ENCODE peak calls at places on chromosomes 4 and X, in four cellular contexts. W is HEK293T, R is K562, Q is HepG2. G is an unnamed sample.

GRCh38 chr4:26248647-26249046 is 72.2 kb upstream of the RBPJ start:
- DNase-seq in Q (no peak), W (no peak), R (no peak), G (no peak)

GRCh38 chr4:169650227-169650936 is 30.0 kb downstream of the CLCN3 start:
- DNase-seq in W (no peak), Q (no peak), R (no peak), G (no peak)

GRCh38 chr4:158999849-159000248 is 103.0 kb upstream of the RAPGEF2 start:
- DNase-seq in Q (no peak), W (no peak), R (no peak), G (no peak)

GRCh38 chr4:82519776-82520175 is 42.0 kb downstream of the TMEM150C start:
- DNase-seq in Q (no peak), R (no peak), W (no peak), G (no peak)

GRCh38 chr4:52911684-52912294 is 49.7 kb downstream of the RASL11B start:
- DNase-seq in W (peak), R (peak), Q (peak), G (peak)

GRCh38 chrX:2627272-2627867 is 63.7 kb upstream of the CD99 start:
- DNase-seq in R (peak), W (peak), Q (peak), G (peak)

GRCh38 chrX:123731258-123731986 is 1.4 kb downstream of the THOC2 start:
- DNase-seq in W (peak), Q (no peak), R (peak), G (no peak)

GRCh38 chrX:110944323-110944761 is 148.7 kb upstream of the CHRDL1 start:
- DNase-seq in Q (no peak), R (no peak), W (no peak), G (peak)

GRCh38 chr4:106343865-106344264 is 24.7 kb downstream of the GIMD1 start:
- DNase-seq in W (no peak), Q (no peak), R (no peak), G (no peak)

GRCh38 chr4:8029689-8030088 is 90.0 kb upstream of the AFAP1 start:
- DNase-seq in Q (no peak), W (no peak), R (no peak), G (no peak)

GRCh38 chrX:18424482-18425198 is 768 bp upstream of the CDKL5 start:
- DNase-seq in R (no peak), Q (no peak), W (peak), G (peak)

GRCh38 chr4:52780206-52780605 is 29.0 kb upstream of the ERVMER34-1 start:
- DNase-seq in W (no peak), R (no peak), Q (no peak), G (no peak)

GRCh38 chrX:54922547-54922946 is 1.9 kb downstream of the TRO start:
- DNase-seq in Q (no peak), W (no peak), R (no peak), G (no peak)

GRCh38 chr4:186693159-186693815 is 30.4 kb downstream of the FAT1 start:
- DNase-seq in W (no peak), R (peak), Q (no peak), G (no peak)

GRCh38 chrX:154378059-154378798 is 866 bp upstream of the EMD start:
- DNase-seq in W (no peak), Q (no peak), R (peak), G (peak)

GRCh38 chrX:102599950-102600579 is 750 bp downstream of the ARMCX5 start:
- DNase-seq in Q (no peak), W (no peak), R (peak), G (no peak)

GRCh38 chr4:125750827-125751466 is 436.2 kb downstream of the FAT4 start:
- DNase-seq in R (no peak), W (peak), Q (peak), G (no peak)
- TF ChIP-seq ELF4 in R (no peak), W (no peak), Q (no peak), G (no peak)

GRCh38 chr4:153342751-153343552 is 1.5 kb upstream of the MND1 start:
- DNase-seq in R (no peak), Q (no peak), W (no peak), G (no peak)

GRCh38 chr4:153337686-153338085 is 6.8 kb upstream of the MND1 start:
- DNase-seq in Q (no peak), W (no peak), R (no peak), G (no peak)

GRCh38 chr4:153344131-153345010 is at the start of gene MND1:
- DNase-seq in Q (peak), R (peak), W (peak), G (peak)

GRCh38 chr4:153345011-153345981 is 808 bp downstream of the MND1 start:
- DNase-seq in W (peak), Q (peak), R (peak), G (peak)

GRCh38 chr4:153341575-153342090 is 2.9 kb upstream of the MND1 start:
- DNase-seq in W (no peak), R (peak), Q (peak), G (no peak)
- TF ChIP-seq ELF4 in W (no peak), R (no peak), Q (no peak), G (no peak)

DNA sequence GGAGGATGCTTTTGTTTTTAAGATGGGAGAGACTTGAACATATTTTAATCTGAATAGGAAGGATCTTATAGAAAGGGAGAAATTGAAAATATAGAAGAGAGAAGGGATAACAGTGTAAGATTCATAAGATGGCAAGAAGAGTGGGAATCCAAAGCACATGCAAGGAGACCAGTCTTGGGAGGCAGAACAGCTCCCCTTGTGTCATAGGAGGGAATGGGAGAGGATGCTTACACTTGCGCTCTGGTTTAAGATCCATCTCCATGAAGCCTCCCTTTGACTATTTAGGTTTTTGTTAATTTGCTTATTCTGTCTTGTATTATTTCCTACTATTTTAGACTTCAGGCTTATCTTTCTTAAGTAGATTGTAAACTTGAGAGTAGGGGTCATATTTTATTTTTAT is 42.7 kb downstream of the KIF4A start:
- DNase-seq in Q (no peak), R (peak), W (peak), G (no peak)
- TF ChIP-seq ELF4 in Q (no peak), R (no peak), W (no peak), G (no peak)

GRCh38 chrX:21800344-21800770 is 39.1 kb upstream of the MBTPS2 start:
- DNase-seq in Q (no peak), W (no peak), R (no peak), G (no peak)
- TF ChIP-seq ELF4 in Q (no peak), W (no peak), R (no peak), G (no peak)

DNA sequence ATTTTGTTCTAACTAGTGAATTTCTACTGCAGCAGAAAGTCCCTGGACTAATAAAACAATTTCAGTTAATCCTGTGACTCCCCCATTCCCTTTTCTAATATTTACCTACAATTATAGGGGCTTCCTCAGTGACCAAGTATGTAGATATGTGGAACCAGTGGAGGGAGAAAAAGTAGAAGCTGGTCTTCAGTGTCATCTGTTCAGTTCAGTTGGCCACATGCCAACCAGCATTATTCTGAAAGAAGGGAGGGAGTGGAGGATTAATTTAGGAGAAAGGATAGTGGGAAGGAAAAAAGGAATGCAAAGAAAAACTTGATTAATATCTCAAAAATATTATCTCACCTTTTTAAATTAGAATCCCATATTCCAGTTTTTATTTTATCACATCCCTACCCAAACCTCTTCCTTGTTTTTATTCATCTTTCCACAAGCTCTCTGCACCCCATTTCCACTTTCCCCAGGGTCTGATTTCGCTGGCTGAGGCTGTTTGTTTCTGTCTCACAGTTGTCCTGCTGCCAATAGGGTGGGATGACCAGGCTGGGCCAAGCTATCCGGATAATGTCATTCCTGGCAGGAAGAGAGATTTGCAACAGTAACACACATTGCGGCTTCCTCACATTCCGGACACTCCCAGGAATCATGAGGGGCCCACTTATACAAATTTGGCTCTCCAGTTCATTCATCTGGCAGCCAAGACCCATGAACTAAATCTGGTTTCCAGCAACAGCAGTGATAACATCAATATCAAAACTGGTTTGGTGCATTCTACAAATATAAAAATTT is 24.6 kb upstream of the ANTXR2 start:
- DNase-seq in W (no peak), R (peak), Q (no peak), G (no peak)
- TF ChIP-seq ELF4 in W (no peak), R (no peak), Q (no peak), G (no peak)

GRCh38 chrX:47854474-47854873 is 17.8 kb downstream of the ZNF81 start:
- DNase-seq in W (no peak), Q (no peak), R (no peak), G (peak)
- TF ChIP-seq ELF4 in W (no peak), Q (no peak), R (no peak), G (no peak)

G was measured in WTC11.